ENCODE peak calls at places on chromosomes 1 and 21, in four cellular contexts. S is heart left ventricle, F is fibroblast of lung, I is tibial nerve. O is an unnamed sample.

GRCh38 chr1:5881526-5882222 is 110.6 kb downstream of the NPHP4 start:
- DNase-seq in I (no peak), S (peak), F (no peak), O (no peak)

GRCh38 chr1:64929221-64929620 is 37.1 kb downstream of the JAK1 start:
- DNase-seq in F (no peak), I (no peak), S (no peak), O (no peak)

GRCh38 chr1:203649551-203650011 is 22.9 kb downstream of the ATP2B4 start:
- DNase-seq in S (no peak), F (no peak), I (no peak), O (no peak)

GRCh38 chr1:211287218-211287617 is 28.1 kb downstream of the RCOR3 start:
- DNase-seq in S (no peak), F (no peak), I (no peak), O (no peak)

GRCh38 chr1:161229896-161230295 is 4.0 kb downstream of the TOMM40L start:
- DNase-seq in F (no peak), I (no peak), S (no peak), O (no peak)

GRCh38 chr1:33099290-33100118 is 18.6 kb downstream of the AZIN2 start:
- DNase-seq in F (peak), S (no peak), I (peak), O (no peak)

GRCh38 chr21:45559216-45560105 is 17.2 kb upstream of the SLC19A1 start:
- DNase-seq in I (peak), S (no peak), F (no peak), O (no peak)

GRCh38 chr1:203915811-203916210 is 54.4 kb downstream of the SNRPE start:
- DNase-seq in S (no peak), I (no peak), F (peak), O (no peak)

GRCh38 chr1:26285366-26286063 is 5.6 kb downstream of the SH3BGRL3 start:
- DNase-seq in I (no peak), S (no peak), F (no peak), O (no peak)

GRCh38 chr1:74779750-74780149 is 46.8 kb downstream of the TYW3 start:
- DNase-seq in S (no peak), I (no peak), F (no peak), O (no peak)

DNA sequence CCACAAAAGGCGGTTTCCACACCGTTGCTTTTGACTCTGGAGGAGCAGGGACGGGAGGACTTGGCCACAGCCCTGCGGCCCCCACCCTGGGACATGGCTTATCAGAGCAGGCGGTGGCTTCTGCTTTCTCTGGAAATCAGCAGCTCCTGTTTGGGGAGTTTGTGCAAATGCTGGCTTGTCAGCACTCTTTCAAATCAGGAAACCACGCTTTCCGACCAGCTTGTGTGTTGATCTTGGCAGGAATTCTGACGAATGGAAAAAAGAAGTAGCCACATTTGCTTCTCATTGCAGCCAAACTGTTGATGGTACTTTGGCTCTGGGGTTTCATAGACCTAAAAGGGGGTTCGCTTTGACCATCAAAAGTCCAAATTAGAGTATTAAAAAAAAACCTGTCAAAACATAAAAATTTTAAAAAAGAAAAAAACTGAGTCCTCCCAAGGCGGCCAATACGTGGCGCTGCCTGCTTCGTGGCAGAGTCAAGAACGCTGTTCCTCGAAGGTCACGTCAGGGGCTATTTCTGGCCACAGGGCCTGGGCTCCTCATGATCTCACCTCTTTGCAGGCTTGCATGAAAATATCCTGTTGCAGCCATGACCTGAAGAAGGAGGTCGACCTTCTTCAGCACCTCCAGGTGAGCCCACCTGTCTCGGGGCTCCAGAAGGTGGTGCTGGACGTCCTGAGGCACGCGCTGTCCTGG is 80.8 kb upstream of the EFHD2 start:
- DNase-seq in S (peak), I (no peak), F (peak), O (no peak)
- TF ChIP-seq CTCF in S (peak), I (peak), F (peak), O (no peak)

DNA sequence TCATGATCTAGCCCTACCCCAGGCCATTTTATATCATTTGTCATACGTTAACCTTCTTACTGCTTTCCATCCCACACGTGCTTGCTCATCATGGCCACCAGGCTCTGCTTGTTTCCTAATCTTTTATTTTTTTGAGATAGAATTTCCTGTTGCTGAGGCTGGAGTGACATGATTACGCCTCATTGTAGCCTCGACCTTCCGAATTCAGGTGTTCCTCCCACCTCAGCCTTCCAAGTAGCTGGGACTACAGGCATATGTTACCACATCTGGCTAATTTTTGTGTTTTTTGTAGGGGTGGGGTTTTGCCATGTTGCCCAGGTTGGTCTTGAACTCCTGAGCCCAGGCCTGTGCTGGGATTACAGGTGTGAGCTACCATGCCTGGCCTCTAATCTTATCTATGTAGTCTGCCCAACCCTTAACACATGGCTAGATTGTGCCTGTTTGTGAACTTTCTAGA is 3.3 kb downstream of the UAP1 start:
- DNase-seq in I (no peak), F (no peak), S (no peak), O (no peak)
- H3K4me3 ChIP-seq in I (no peak), F (no peak), S (no peak), O (peak)

DNA sequence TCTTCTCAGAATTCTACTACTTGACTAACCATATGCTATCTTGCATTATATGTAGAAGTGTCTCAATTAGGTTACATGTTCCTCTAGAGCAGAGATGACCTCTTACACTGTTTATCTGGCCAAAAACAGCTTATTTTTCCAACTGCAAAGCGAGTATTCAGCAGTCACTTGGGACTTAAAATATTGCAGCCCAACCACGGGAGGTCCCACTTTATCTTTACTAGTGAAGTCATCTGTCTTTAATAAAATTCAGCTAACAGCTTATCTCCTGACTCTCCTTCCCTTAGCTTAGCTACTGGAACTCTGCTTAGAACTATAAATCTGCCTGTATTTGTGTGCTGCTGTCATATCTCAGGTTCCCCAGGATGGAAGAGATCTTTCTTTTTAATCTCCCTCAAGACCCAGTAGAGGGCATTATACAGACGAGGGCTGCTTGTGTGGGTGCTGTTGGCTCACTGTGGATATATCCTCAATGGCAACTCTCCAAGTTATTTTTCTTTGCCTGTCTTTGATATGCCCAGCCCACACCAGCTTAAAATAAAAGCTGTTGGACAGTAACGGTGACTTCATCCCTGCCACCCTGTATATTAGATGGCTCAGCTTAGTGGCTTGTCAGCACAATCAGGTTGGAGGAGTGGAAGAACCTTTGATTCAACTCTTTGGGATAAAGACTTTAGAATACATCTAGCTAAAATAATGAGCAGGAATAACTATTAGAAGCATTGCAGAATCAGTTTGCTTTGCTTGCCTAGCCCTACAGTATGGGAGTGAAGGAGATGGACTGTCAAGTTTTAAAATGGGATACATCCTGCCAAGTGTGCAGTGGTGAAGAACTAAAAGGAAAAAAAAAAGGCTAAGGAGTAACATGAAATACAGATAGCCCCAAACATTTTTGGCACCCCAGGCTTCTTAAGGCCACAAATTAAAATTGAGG is 9.6 kb downstream of the ENSA start:
- DNase-seq in S (no peak), I (no peak), F (peak), O (peak)
- TF ChIP-seq CTCF in S (peak), I (peak), F (no peak), O (peak)

GRCh38 chr1:219247441-219247840 is 73.8 kb downstream of the LYPLAL1 start:
- DNase-seq in F (peak), S (no peak), I (no peak), O (no peak)
- H3K4me3 ChIP-seq in F (no peak), S (no peak), I (no peak), O (no peak)

DNA sequence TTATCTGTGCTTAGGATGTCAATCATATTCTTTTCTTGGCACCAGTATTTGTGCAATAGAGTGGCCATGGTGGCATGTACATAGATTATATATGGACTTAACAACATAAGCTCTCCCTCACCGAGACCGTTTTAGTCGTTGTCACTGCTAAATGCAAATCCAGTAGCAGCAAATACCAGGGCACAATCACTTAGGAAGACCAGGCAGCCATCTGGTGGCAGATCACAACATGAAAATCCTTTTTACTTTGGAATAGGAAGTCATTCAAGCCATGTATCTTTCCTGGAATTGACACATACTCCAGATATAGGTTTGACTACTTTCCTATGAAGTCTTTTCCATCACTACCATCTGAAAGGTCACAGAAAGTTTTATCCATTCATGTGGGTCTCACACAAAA is 53.2 kb upstream of the C1orf87 start:
- DNase-seq in I (no peak), S (no peak), F (peak), O (peak)
- TF ChIP-seq CTCF in I (no peak), S (no peak), F (no peak), O (peak)

GRCh38 chr1:18956189-18957135 is at the start of gene IFFO2:
- DNase-seq in F (peak), S (peak), I (peak), O (no peak)

GRCh38 chr1:18954270-18955071 is 2.0 kb downstream of the IFFO2 start:
- DNase-seq in F (no peak), I (no peak), S (no peak), O (no peak)

GRCh38 chr1:18955442-18956188 is 861 bp downstream of the IFFO2 start:
- DNase-seq in S (peak), F (no peak), I (no peak), O (no peak)

GRCh38 chr1:18953656-18954259 is 2.7 kb downstream of the IFFO2 start:
- DNase-seq in F (no peak), S (no peak), I (no peak), O (no peak)

GRCh38 chr1:18955116-18955441 is 1.4 kb downstream of the IFFO2 start:
- DNase-seq in F (no peak), I (no peak), S (no peak), O (no peak)
- H3K4me3 ChIP-seq in F (peak), I (peak), S (peak), O (peak)

GRCh38 chr1:31421404-31422040 is 8.5 kb downstream of the SERINC2 start:
- DNase-seq in S (no peak), I (no peak), F (peak), O (no peak)
- TF ChIP-seq CTCF in S (peak), I (no peak), F (peak), O (peak)

O was measured in LNCaP clone FGC.